ENCODE peak calls at places on chromosomes 5 and 9, in six cellular contexts. Z is effector memory CD4-positive, alpha-beta T cell; Q is brain microvascular endothelial cell; B is colonic mucosa; N is heart left ventricle; Y is PC-9. C is an unnamed sample.

GRCh38 chr5:173229966-173230740 is 4.9 kb downstream of the NKX2-5 start:
- DNase-seq in Z (no peak), Q (no peak), B (no peak), N (no peak), Y (no peak), C (no peak)

GRCh38 chr5:154430961-154431630 is 14.7 kb upstream of the SAP30L start:
- DNase-seq in Z (no peak), Q (no peak), B (no peak), N (no peak), Y (no peak), C (no peak)

GRCh38 chr9:81585191-81585763 is 104.1 kb downstream of the TLE1 start:
- DNase-seq in Z (no peak), Q (no peak), B (no peak), N (no peak), Y (no peak), C (no peak)

GRCh38 chr9:35603506-35603985 is 1.5 kb upstream of the TESK1 start:
- DNase-seq in Z (no peak), Q (peak; percentile 53), B (peak; percentile 65), N (no peak), Y (no peak), C (no peak)

GRCh38 chr5:167916706-167917105 is 374.7 kb upstream of the WWC1 start:
- DNase-seq in Z (no peak), Q (no peak), B (no peak), N (no peak), Y (peak; percentile 61), C (no peak)

GRCh38 chr9:135985459-135985774 is 24.2 kb upstream of the UBAC1 start:
- DNase-seq in Z (no peak), Q (no peak), B (no peak), N (no peak), Y (no peak), C (no peak)

GRCh38 chr9:607417-607816 is 234.1 kb upstream of the DMRT1 start:
- DNase-seq in Z (no peak), Q (no peak), B (no peak), N (no peak), Y (no peak), C (no peak)

GRCh38 chr9:93117924-93118862 is 15.9 kb downstream of the NINJ1 start:
- DNase-seq in Z (no peak), Q (no peak), B (no peak), N (peak; percentile 37), Y (no peak), C (no peak)

GRCh38 chr9:23829580-23830458 is 3.8 kb upstream of the ELAVL2 start:
- DNase-seq in Z (no peak), Q (no peak), B (no peak), N (no peak), Y (no peak), C (no peak)

GRCh38 chr9:112384219-112384618 is 4.3 kb downstream of the HSDL2 start:
- DNase-seq in Z (no peak), Q (no peak), B (no peak), N (no peak), Y (no peak), C (no peak)

GRCh38 chr5:178674334-178674733 is 47.5 kb upstream of the CLK4 start:
- DNase-seq in Z (no peak), Q (no peak), B (no peak), N (no peak), Y (no peak), C (no peak)

GRCh38 chr5:134603059-134603458 is 29.6 kb downstream of the SAR1B start:
- DNase-seq in Z (no peak), Q (no peak), B (no peak), N (no peak), Y (no peak), C (no peak)

GRCh38 chr5:157431544-157432200 is 28.3 kb upstream of the NIPAL4 start:
- DNase-seq in Z (peak; percentile 7), Q (peak; percentile 61), B (peak; percentile 36), N (no peak), Y (no peak), C (peak; percentile 28)

GRCh38 chr5:149801307-149801985 is 71.3 kb downstream of the PPARGC1B start:
- DNase-seq in Z (no peak), Q (no peak), B (no peak), N (no peak), Y (no peak), C (no peak)

GRCh38 chr5:141952030-141952429 is 6.0 kb downstream of the PCDH12 start:
- DNase-seq in Z (no peak), Q (no peak), B (no peak), N (peak; percentile 48), Y (no peak), C (no peak)

GRCh38 chr9:12516031-12516430 is 177.2 kb upstream of the TYRP1 start:
- DNase-seq in Z (no peak), Q (no peak), B (no peak), N (no peak), Y (no peak), C (no peak)

GRCh38 chr5:138626333-138626944 is 51.2 kb upstream of the HSPA9 start:
- DNase-seq in Z (no peak), Q (peak; percentile 18), B (no peak), N (no peak), Y (no peak), C (no peak)

GRCh38 chr5:138620661-138621224 is 45.5 kb upstream of the HSPA9 start:
- DNase-seq in Z (no peak), Q (no peak), B (no peak), N (no peak), Y (no peak), C (no peak)

GRCh38 chr5:138623053-138623452 is 47.9 kb upstream of the HSPA9 start:
- DNase-seq in Z (no peak), Q (no peak), B (no peak), N (no peak), Y (no peak), C (no peak)

GRCh38 chr5:138616508-138616907 is 41.3 kb upstream of the HSPA9 start:
- DNase-seq in Z (no peak), Q (no peak), B (no peak), N (no peak), Y (no peak), C (no peak)

DNA sequence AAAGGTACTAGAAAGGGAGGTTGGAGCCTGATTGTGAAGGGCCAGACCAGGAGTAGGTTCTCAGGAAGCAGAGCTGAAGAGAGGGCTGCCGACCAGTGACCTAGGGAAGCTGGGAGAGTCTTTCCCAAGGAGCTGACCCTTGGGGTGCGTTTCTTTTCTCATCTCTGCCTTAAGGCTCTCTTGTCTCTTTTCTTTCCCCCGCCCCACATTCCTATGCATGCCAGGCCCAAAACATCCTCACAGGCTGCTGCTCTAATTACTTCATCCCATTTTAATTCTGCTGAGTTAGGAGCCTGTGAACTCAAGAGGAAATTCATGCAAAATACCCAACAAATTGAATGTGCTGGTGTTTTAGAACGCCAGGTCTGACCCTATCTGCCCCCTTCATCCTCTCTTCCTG is 46.9 kb upstream of the HSPA9 start:
- DNase-seq in Z (no peak), Q (no peak), B (no peak), N (no peak), Y (no peak), C (no peak)
- H3K27ac ChIP-seq in Z (no peak overlapping the region), Q (no peak overlapping the region), B (no peak overlapping the region), N (no peak overlapping the region), Y (no peak overlapping the region), C (no peak overlapping the region)

DNA sequence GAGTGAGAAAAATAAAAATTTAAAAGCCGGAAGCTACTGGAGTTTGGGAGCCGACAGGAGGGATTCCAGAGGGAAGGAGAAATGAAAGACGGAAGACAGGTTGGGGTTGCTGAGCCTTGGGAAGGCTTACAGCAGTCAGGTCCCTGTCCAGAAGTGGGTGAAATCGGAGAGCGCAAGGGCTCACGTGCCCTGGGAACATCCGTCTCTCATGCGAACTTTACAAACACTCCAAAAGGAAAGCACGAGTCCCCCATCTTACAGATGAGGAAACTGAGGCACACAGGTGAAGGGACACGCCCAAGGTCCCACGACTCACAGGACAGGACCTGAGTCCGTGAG is 351 bp upstream of the OLFML2A start:
- DNase-seq in Z (no peak), Q (no peak), B (no peak), N (no peak), Y (no peak), C (no peak)
- H3K27ac ChIP-seq in Z (no peak overlapping the region), Q (no peak overlapping the region), B (no peak overlapping the region), N (peak overlapping the region; percentile 81), Y (no peak overlapping the region), C (no peak overlapping the region)

GRCh38 chr9:6501526-6502210 is 88.7 kb downstream of the UHRF2 start:
- DNase-seq in Z (no peak), Q (no peak), B (no peak), N (no peak), Y (no peak), C (no peak)
- H3K27ac ChIP-seq in Z (no peak overlapping the region), Q (no peak overlapping the region), B (no peak overlapping the region), N (no peak overlapping the region), Y (peak overlapping the region; percentile 32), C (no peak overlapping the region)

GRCh38 chr5:82396871-82397514 is 118.8 kb upstream of the RPS23 start:
- DNase-seq in Z (no peak), Q (peak; percentile 99), B (peak; percentile 29), N (peak; percentile 80), Y (peak; percentile 77), C (peak; percentile 3)
- H3K27ac ChIP-seq in Z (no peak overlapping the region), Q (peak overlapping the region; percentile 100), B (no peak overlapping the region), N (no peak overlapping the region), Y (no peak overlapping the region), C (no peak overlapping the region)

GRCh38 chr5:143340891-143341685 is 62.4 kb downstream of the NR3C1 start:
- DNase-seq in Z (no peak), Q (no peak), B (no peak), N (no peak), Y (no peak), C (no peak)
- H3K27ac ChIP-seq in Z (no peak overlapping the region), Q (peak overlapping the region; percentile 62), B (no peak overlapping the region), N (peak overlapping the region; percentile 66), Y (peak overlapping the region; percentile 5), C (peak overlapping the region; percentile 42)

GRCh38 chr5:38434981-38435710 is 121.3 kb downstream of the LIFR start:
- DNase-seq in Z (no peak), Q (no peak), B (no peak), N (no peak), Y (no peak), C (no peak)
- H3K27ac ChIP-seq in Z (no peak overlapping the region), Q (no peak overlapping the region), B (no peak overlapping the region), N (no peak overlapping the region), Y (no peak overlapping the region), C (no peak overlapping the region)

DNA sequence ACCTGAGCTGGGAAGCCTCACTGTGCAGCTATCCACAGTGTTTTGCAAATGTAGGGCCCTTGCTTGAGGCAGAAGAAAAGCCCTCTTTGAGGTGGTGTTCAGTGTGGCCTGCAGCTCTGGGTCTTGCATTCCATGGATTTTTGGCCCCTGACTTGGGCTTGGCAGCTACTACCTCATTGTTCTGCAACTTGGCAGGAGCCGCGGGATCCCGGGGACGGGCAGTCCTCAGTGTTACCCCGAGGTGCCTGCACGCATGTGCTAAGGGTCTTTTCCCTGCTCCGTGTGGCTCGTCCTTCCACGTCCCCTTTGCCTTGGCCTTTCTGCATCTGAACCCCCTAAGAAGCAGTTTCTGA is 39.8 kb downstream of the NEK6 start:
- DNase-seq in Z (no peak), Q (peak; percentile 94), B (no peak), N (peak; percentile 89), Y (peak; percentile 92), C (no peak)
- H3K27ac ChIP-seq in Z (no peak overlapping the region), Q (peak overlapping the region; percentile 67), B (no peak overlapping the region), N (peak overlapping the region; percentile 69), Y (peak overlapping the region; percentile 6), C (peak overlapping the region; percentile 64)